ENCODE peak calls at places on chromosomes 16 and 17, in eight cellular contexts. One of them, this sample, is unnamed.

GRCh38 chr16:50532576-50532975 is 15.6 kb upstream of the NKD1 start:
- DNase-seq in endothelial cell of umbilical vein: no peak
- DNase-seq in K562: no peak
- DNase-seq in stomach: no peak
- DNase-seq in HL-60: no peak
- DNase-seq in GM23338: no peak
- DNase-seq in upper lobe of left lung: no peak
- DNase-seq in breast epithelium: no peak
- DNase-seq in this sample: no peak

GRCh38 chr17:6108382-6108781 is 38.2 kb downstream of the WSCD1 start:
- DNase-seq in upper lobe of left lung: no peak
- DNase-seq in HL-60: no peak
- DNase-seq in stomach: no peak
- DNase-seq in breast epithelium: no peak
- DNase-seq in K562: no peak
- DNase-seq in GM23338: no peak
- DNase-seq in endothelial cell of umbilical vein: no peak
- DNase-seq in this sample: peak; percentile 71

GRCh38 chr16:47939690-47940089 is 216.1 kb downstream of the ABCC12 start:
- DNase-seq in stomach: no peak
- DNase-seq in breast epithelium: no peak
- DNase-seq in endothelial cell of umbilical vein: no peak
- DNase-seq in K562: no peak
- DNase-seq in HL-60: no peak
- DNase-seq in upper lobe of left lung: no peak
- DNase-seq in GM23338: no peak
- DNase-seq in this sample: no peak

GRCh38 chr16:72850863-72851262 is 197.1 kb downstream of the ZFHX3 start:
- DNase-seq in breast epithelium: no peak
- DNase-seq in upper lobe of left lung: no peak
- DNase-seq in K562: no peak
- DNase-seq in HL-60: no peak
- DNase-seq in GM23338: no peak
- DNase-seq in endothelial cell of umbilical vein: peak; percentile 67
- DNase-seq in stomach: no peak
- DNase-seq in this sample: no peak

GRCh38 chr16:12271006-12271405 is 294.5 kb downstream of the SNX29 start:
- DNase-seq in stomach: no peak
- DNase-seq in upper lobe of left lung: no peak
- DNase-seq in endothelial cell of umbilical vein: no peak
- DNase-seq in breast epithelium: no peak
- DNase-seq in HL-60: peak; percentile 11
- DNase-seq in GM23338: peak; percentile 69
- DNase-seq in K562: peak; percentile 50
- DNase-seq in this sample: no peak

GRCh38 chr17:28469376-28469775 is 4.1 kb upstream of the SLC13A2 start:
- DNase-seq in upper lobe of left lung: no peak
- DNase-seq in endothelial cell of umbilical vein: no peak
- DNase-seq in K562: no peak
- DNase-seq in GM23338: no peak
- DNase-seq in HL-60: no peak
- DNase-seq in breast epithelium: no peak
- DNase-seq in stomach: no peak
- DNase-seq in this sample: no peak

GRCh38 chr17:64938925-64939474 is 19.7 kb upstream of the LRRC37A3 start:
- DNase-seq in HL-60: peak; percentile 54
- DNase-seq in upper lobe of left lung: peak; percentile 72
- DNase-seq in stomach: peak; percentile 64
- DNase-seq in endothelial cell of umbilical vein: peak; percentile 42
- DNase-seq in GM23338: peak; percentile 76
- DNase-seq in K562: peak; percentile 82
- DNase-seq in breast epithelium: no peak
- DNase-seq in this sample: peak; percentile 64

GRCh38 chr17:64998436-64999190 is 57.9 kb downstream of the GNA13 start:
- DNase-seq in K562: no peak
- DNase-seq in GM23338: no peak
- DNase-seq in stomach: no peak
- DNase-seq in endothelial cell of umbilical vein: no peak
- DNase-seq in breast epithelium: no peak
- DNase-seq in HL-60: no peak
- DNase-seq in upper lobe of left lung: no peak
- DNase-seq in this sample: no peak

GRCh38 chr16:72561-73537 is at the start of gene RHBDF1:
- DNase-seq in K562: peak; percentile 85
- DNase-seq in stomach: peak; percentile 69
- DNase-seq in breast epithelium: no peak
- DNase-seq in endothelial cell of umbilical vein: peak; percentile 46
- DNase-seq in GM23338: peak; percentile 83
- DNase-seq in upper lobe of left lung: peak; percentile 59
- DNase-seq in HL-60: no peak
- DNase-seq in this sample: peak; percentile 73

GRCh38 chr17:7548585-7549400 is at the start of gene TNFSF12:
- DNase-seq in endothelial cell of umbilical vein: peak; percentile 40
- DNase-seq in breast epithelium: peak; percentile 70
- DNase-seq in GM23338: peak; percentile 68
- DNase-seq in HL-60: no peak
- DNase-seq in upper lobe of left lung: peak; percentile 78
- DNase-seq in stomach: peak; percentile 55
- DNase-seq in K562: peak; percentile 60
- DNase-seq in this sample: peak; percentile 72

GRCh38 chr16:5490499-5490898 is 392.9 kb upstream of the EEF2KMT start:
- DNase-seq in HL-60: peak; percentile 35
- DNase-seq in GM23338: peak; percentile 85
- DNase-seq in endothelial cell of umbilical vein: no peak
- DNase-seq in K562: peak; percentile 59
- DNase-seq in breast epithelium: no peak
- DNase-seq in upper lobe of left lung: peak; percentile 28
- DNase-seq in stomach: no peak
- DNase-seq in this sample: peak; percentile 69

GRCh38 chr17:62827722-62828498 is 19.8 kb upstream of the MARCHF10 start:
- DNase-seq in breast epithelium: no peak
- DNase-seq in K562: no peak
- DNase-seq in HL-60: peak; percentile 46
- DNase-seq in GM23338: no peak
- DNase-seq in upper lobe of left lung: no peak
- DNase-seq in endothelial cell of umbilical vein: peak; percentile 56
- DNase-seq in stomach: no peak
- DNase-seq in this sample: no peak

GRCh38 chr16:1496464-1496863 is 3.3 kb downstream of the TELO2 start:
- DNase-seq in upper lobe of left lung: no peak
- DNase-seq in breast epithelium: no peak
- DNase-seq in GM23338: no peak
- DNase-seq in stomach: no peak
- DNase-seq in HL-60: no peak
- DNase-seq in K562: no peak
- DNase-seq in endothelial cell of umbilical vein: no peak
- DNase-seq in this sample: no peak

GRCh38 chr17:29076722-29077121 is 33.8 kb downstream of the PIPOX start:
- DNase-seq in GM23338: peak; percentile 76
- DNase-seq in breast epithelium: no peak
- DNase-seq in HL-60: no peak
- DNase-seq in endothelial cell of umbilical vein: no peak
- DNase-seq in K562: no peak
- DNase-seq in stomach: no peak
- DNase-seq in upper lobe of left lung: no peak
- DNase-seq in this sample: no peak

GRCh38 chr16:89720520-89720858 is 209 bp downstream of the VPS9D1 start:
- DNase-seq in breast epithelium: no peak
- DNase-seq in K562: no peak
- DNase-seq in HL-60: no peak
- DNase-seq in GM23338: peak; percentile 67
- DNase-seq in stomach: peak; percentile 52
- DNase-seq in endothelial cell of umbilical vein: no peak
- DNase-seq in upper lobe of left lung: no peak
- DNase-seq in this sample: peak; percentile 75

GRCh38 chr17:5249615-5250014 is 15.0 kb upstream of the SCIMP start:
- DNase-seq in stomach: peak; percentile 61
- DNase-seq in GM23338: peak; percentile 81
- DNase-seq in endothelial cell of umbilical vein: peak; percentile 75
- DNase-seq in upper lobe of left lung: peak; percentile 49
- DNase-seq in K562: peak; percentile 55
- DNase-seq in breast epithelium: no peak
- DNase-seq in HL-60: peak; percentile 58
- DNase-seq in this sample: peak; percentile 63

GRCh38 chr16:4664538-4665418 is 28.6 kb upstream of the NUDT16L1 start:
- DNase-seq in breast epithelium: no peak
- DNase-seq in GM23338: no peak
- DNase-seq in K562: no peak
- DNase-seq in stomach: peak; percentile 88
- DNase-seq in HL-60: peak; percentile 89
- DNase-seq in upper lobe of left lung: peak; percentile 73
- DNase-seq in endothelial cell of umbilical vein: no peak
- DNase-seq in this sample: peak; percentile 73

DNA sequence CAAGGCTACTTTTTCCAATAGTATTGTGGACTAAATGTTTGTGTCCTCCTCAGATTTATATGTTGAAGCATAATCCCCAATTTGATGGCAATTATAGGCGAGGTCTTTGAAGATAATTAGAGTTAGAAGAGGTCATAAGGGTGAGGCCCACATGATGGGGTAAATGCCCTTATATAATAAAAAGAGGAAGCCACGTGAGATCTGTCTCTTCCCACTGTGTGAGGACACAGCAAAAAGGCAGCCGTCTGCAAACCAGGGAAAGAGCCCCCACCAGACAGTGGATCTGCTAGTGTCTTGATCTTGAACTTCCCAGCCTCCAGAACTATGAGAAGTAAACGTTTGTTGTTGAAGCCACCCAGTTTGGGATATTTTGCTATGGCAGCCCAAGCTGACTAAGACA is 76.0 kb downstream of the LYRM1 start:
- DNase-seq in endothelial cell of umbilical vein: no peak
- DNase-seq in upper lobe of left lung: no peak
- DNase-seq in K562: no peak
- DNase-seq in stomach: no peak
- DNase-seq in HL-60: peak; percentile 37
- DNase-seq in breast epithelium: no peak
- DNase-seq in GM23338: no peak
- DNase-seq in this sample: no peak
- H3K27ac ChIP-seq in endothelial cell of umbilical vein: no peak overlapping the region
- H3K27ac ChIP-seq in upper lobe of left lung: no peak overlapping the region
- H3K27ac ChIP-seq in K562: no peak overlapping the region
- H3K27ac ChIP-seq in stomach: no peak overlapping the region
- H3K27ac ChIP-seq in HL-60: no peak overlapping the region
- H3K27ac ChIP-seq in breast epithelium: no peak overlapping the region
- H3K27ac ChIP-seq in GM23338: no peak overlapping the region
- H3K27ac ChIP-seq in this sample: no peak overlapping the region

DNA sequence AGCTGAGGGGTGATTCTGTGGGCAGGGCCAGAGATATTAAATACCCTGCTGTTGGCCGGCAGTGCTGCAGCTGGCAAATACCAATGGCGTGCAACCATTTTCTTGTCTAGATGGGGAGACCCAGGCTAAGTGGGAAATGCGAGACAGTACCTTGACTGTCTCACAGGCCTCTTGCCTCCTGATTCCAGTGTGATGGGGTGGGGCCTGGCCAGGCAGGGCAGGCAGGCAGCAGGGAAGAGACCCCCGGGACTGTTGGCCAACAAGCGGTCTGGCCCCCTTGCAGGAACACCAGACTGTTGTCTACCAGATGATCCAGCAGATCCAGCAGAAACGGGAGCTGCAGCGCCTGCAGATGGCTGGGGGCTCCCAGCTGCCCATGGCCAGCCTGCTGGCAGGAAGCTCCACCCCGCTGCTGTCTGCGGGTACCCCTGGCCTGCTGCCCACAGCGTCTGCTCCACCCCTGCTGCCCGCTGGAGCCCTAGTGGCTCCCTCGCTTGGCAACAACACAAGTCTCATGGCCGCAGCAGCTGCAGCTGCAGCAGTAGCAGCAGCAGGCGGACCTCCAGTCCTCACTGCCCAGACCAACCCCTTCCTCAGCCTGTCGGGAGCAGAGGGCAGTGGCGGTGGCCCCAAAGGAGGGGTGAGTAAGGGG is 5.7 kb upstream of the CISD3 start:
- DNase-seq in K562: no peak
- DNase-seq in breast epithelium: no peak
- DNase-seq in upper lobe of left lung: no peak
- DNase-seq in stomach: peak; percentile 77
- DNase-seq in endothelial cell of umbilical vein: peak; percentile 50
- DNase-seq in GM23338: no peak
- DNase-seq in HL-60: no peak
- DNase-seq in this sample: peak; percentile 72
- TF ChIP-seq CTCF in K562: no peak
- TF ChIP-seq CTCF in breast epithelium: no peak
- TF ChIP-seq CTCF in upper lobe of left lung: no peak
- TF ChIP-seq CTCF in stomach: no peak
- TF ChIP-seq CTCF in endothelial cell of umbilical vein: no peak
- TF ChIP-seq CTCF in GM23338: no peak
- TF ChIP-seq CTCF in HL-60: no peak
- TF ChIP-seq CTCF in this sample: no peak

GRCh38 chr16:30802971-30803370 is 16.0 kb upstream of the ZNF629 start:
- DNase-seq in stomach: no peak
- DNase-seq in endothelial cell of umbilical vein: no peak
- DNase-seq in K562: no peak
- DNase-seq in upper lobe of left lung: no peak
- DNase-seq in GM23338: no peak
- DNase-seq in breast epithelium: no peak
- DNase-seq in HL-60: no peak
- DNase-seq in this sample: no peak

GRCh38 chr16:30808163-30808562 is 21.2 kb upstream of the ZNF629 start:
- DNase-seq in endothelial cell of umbilical vein: no peak
- DNase-seq in stomach: no peak
- DNase-seq in K562: no peak
- DNase-seq in breast epithelium: no peak
- DNase-seq in upper lobe of left lung: no peak
- DNase-seq in GM23338: no peak
- DNase-seq in HL-60: no peak
- DNase-seq in this sample: no peak

GRCh38 chr16:30805056-30805369 is 18.0 kb upstream of the ZNF629 start:
- DNase-seq in upper lobe of left lung: no peak
- DNase-seq in GM23338: no peak
- DNase-seq in HL-60: no peak
- DNase-seq in endothelial cell of umbilical vein: no peak
- DNase-seq in K562: no peak
- DNase-seq in breast epithelium: no peak
- DNase-seq in stomach: no peak
- DNase-seq in this sample: no peak

GRCh38 chr16:30805370-30806169 is 18.6 kb upstream of the ZNF629 start:
- DNase-seq in K562: peak; percentile 87
- DNase-seq in upper lobe of left lung: peak; percentile 92
- DNase-seq in stomach: peak; percentile 91
- DNase-seq in GM23338: peak; percentile 89
- DNase-seq in HL-60: peak; percentile 21
- DNase-seq in breast epithelium: peak; percentile 83
- DNase-seq in endothelial cell of umbilical vein: peak; percentile 74
- DNase-seq in this sample: peak; percentile 90
- TF ChIP-seq POLR2AphosphoS5 in K562: peak; percentile 60
- TF ChIP-seq POLR2AphosphoS5 in upper lobe of left lung: peak; percentile 95
- TF ChIP-seq POLR2AphosphoS5 in stomach: peak; percentile 97
- TF ChIP-seq POLR2AphosphoS5 in GM23338: peak; percentile 82
- TF ChIP-seq POLR2AphosphoS5 in HL-60: peak; percentile 39
- TF ChIP-seq POLR2AphosphoS5 in breast epithelium: peak; percentile 93
- TF ChIP-seq POLR2AphosphoS5 in endothelial cell of umbilical vein: peak; percentile 93
- TF ChIP-seq POLR2AphosphoS5 in this sample: peak; percentile 96

DNA sequence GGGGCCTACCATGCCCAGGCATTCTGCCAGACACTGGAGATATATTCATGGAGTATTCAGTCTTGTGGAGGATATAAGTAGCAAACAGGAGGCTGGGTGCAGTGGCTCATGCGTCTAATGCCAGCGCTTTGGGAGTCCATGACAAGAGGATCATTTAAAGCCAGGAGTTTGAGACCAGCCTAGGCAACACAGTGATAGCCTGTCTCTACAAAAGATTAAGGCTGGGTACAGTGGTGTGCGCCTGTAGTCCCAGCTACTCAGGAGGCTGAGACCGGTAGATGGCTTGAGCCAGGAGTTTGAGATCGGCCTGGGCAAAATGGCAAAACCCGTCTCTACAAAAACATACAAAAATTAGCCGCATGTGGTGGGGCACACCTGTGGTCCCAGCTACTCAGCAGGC is 37.7 kb upstream of the CDH3 start:
- DNase-seq in GM23338: no peak
- DNase-seq in HL-60: no peak
- DNase-seq in endothelial cell of umbilical vein: no peak
- DNase-seq in breast epithelium: no peak
- DNase-seq in K562: no peak
- DNase-seq in upper lobe of left lung: no peak
- DNase-seq in stomach: no peak
- DNase-seq in this sample: no peak
- H3K27ac ChIP-seq in GM23338: no peak overlapping the region
- H3K27ac ChIP-seq in HL-60: no peak overlapping the region
- H3K27ac ChIP-seq in endothelial cell of umbilical vein: no peak overlapping the region
- H3K27ac ChIP-seq in breast epithelium: no peak overlapping the region
- H3K27ac ChIP-seq in K562: no peak overlapping the region
- H3K27ac ChIP-seq in upper lobe of left lung: no peak overlapping the region
- H3K27ac ChIP-seq in stomach: no peak overlapping the region
- H3K27ac ChIP-seq in this sample: no peak overlapping the region

This sample was measured in transverse colon.